ENCODE peak calls at places on chromosomes 6 and 20, in five cellular contexts. M, T, N, Y and D are unnamed samples.

GRCh38 chr6:7073810-7074525 is 33.8 kb upstream of the RREB1 start:
- DNase-seq in M (no peak), T (no peak), N (peak), Y (no peak), D (no peak)

GRCh38 chr6:7008451-7008988 is 99.2 kb upstream of the RREB1 start:
- DNase-seq in M (no peak), T (no peak), N (no peak), Y (no peak), D (no peak)

GRCh38 chr20:55676097-55676496 is 329.2 kb downstream of the CBLN4 start:
- DNase-seq in M (no peak), T (no peak), N (no peak), Y (no peak), D (no peak)

GRCh38 chr6:1079525-1079924 is 232.4 kb upstream of the FOXQ1 start:
- DNase-seq in M (no peak), T (no peak), N (peak), Y (no peak), D (peak)

GRCh38 chr6:149483849-149484635 is 772 bp downstream of the ZC3H12D start:
- DNase-seq in M (no peak), T (no peak), N (no peak), Y (no peak), D (no peak)

GRCh38 chr6:21305827-21306469 is 287.6 kb upstream of the SOX4 start:
- DNase-seq in M (no peak), T (no peak), N (no peak), Y (no peak), D (peak)

GRCh38 chr20:57264908-57265648 is 1.4 kb downstream of the BMP7 start:
- DNase-seq in M (peak), T (peak), N (no peak), Y (no peak), D (no peak)

GRCh38 chr20:58010186-58010585 is 218.3 kb downstream of the ANKRD60 start:
- DNase-seq in M (peak), T (no peak), N (no peak), Y (no peak), D (no peak)

GRCh38 chr6:12937971-12938370 is 221.4 kb downstream of the PHACTR1 start:
- DNase-seq in M (no peak), T (no peak), N (no peak), Y (no peak), D (no peak)

GRCh38 chr20:57682184-57683038 is 27.4 kb downstream of the PMEPA1 start:
- DNase-seq in M (no peak), T (no peak), N (no peak), Y (no peak), D (no peak)